ENCODE peak calls at places on chromosomes 5 and 9, in six cellular contexts. U is neural progenitor cell, S is NT2/D1, B is AG08396, O is uterus, I is left colon. Q is an unnamed sample.

GRCh38 chr5:158351485-158352140 is 492.7 kb upstream of the CLINT1 start:
- DNase-seq in U (no peak), S (no peak), B (no peak), O (no peak), I (no peak), Q (no peak)

GRCh38 chr5:134945041-134945440 is 22.7 kb upstream of the CATSPER3 start:
- DNase-seq in U (peak), S (no peak), B (no peak), O (no peak), I (no peak), Q (no peak)

GRCh38 chr5:107282061-107282460 is 388.7 kb downstream of the EFNA5 start:
- DNase-seq in U (no peak), S (no peak), B (no peak), O (no peak), I (no peak), Q (no peak)

GRCh38 chr5:27191786-27192505 is 153.6 kb upstream of the CDH9 start:
- DNase-seq in U (no peak), S (no peak), B (no peak), O (no peak), I (no peak), Q (no peak)

GRCh38 chr5:14810941-14811573 is 60.5 kb downstream of the ANKH start:
- DNase-seq in U (no peak), S (no peak), B (no peak), O (no peak), I (no peak), Q (no peak)

GRCh38 chr5:172266071-172266675 is 17.4 kb downstream of the UBTD2 start:
- DNase-seq in U (no peak), S (no peak), B (no peak), O (no peak), I (no peak), Q (no peak)

GRCh38 chr5:35483797-35484196 is 133.9 kb upstream of the SPEF2 start:
- DNase-seq in U (no peak), S (no peak), B (no peak), O (no peak), I (no peak), Q (no peak)

GRCh38 chr9:136992819-136993369 is 672 bp downstream of the PAXX start:
- DNase-seq in U (no peak), S (peak), B (no peak), O (no peak), I (no peak), Q (no peak)

GRCh38 chr9:86045654-86046053 is 53.7 kb downstream of the GOLM1 start:
- DNase-seq in U (no peak), S (no peak), B (no peak), O (no peak), I (no peak), Q (no peak)

GRCh38 chr9:133950206-133950915 is 41.8 kb downstream of the VAV2 start:
- DNase-seq in U (no peak), S (no peak), B (no peak), O (no peak), I (no peak), Q (peak)

GRCh38 chr5:173662896-173663809 is 46.7 kb upstream of the BOD1 start:
- DNase-seq in U (no peak), S (no peak), B (no peak), O (no peak), I (no peak), Q (no peak)

GRCh38 chr5:134374234-134374633 is 2.9 kb downstream of the UBE2B start:
- DNase-seq in U (no peak), S (no peak), B (no peak), O (no peak), I (no peak), Q (no peak)

GRCh38 chr5:94217216-94217615 is 401.2 kb downstream of the KIAA0825 start:
- DNase-seq in U (no peak), S (no peak), B (no peak), O (no peak), I (no peak), Q (no peak)

GRCh38 chr5:54425258-54425657 is 30.2 kb upstream of the HSPB3 start:
- DNase-seq in U (no peak), S (no peak), B (no peak), O (no peak), I (no peak), Q (no peak)

GRCh38 chr5:81345411-81346003 is 44.1 kb downstream of the ZCCHC9 start:
- DNase-seq in U (no peak), S (no peak), B (no peak), O (no peak), I (no peak), Q (no peak)